ENCODE peak calls at places on chromosomes 4 and X, in four cellular contexts. M is sciatic nerve; E is H4; F is activated CD4-positive, alpha-beta T cell treated with anti-CD3 and anti-CD28 coated beads for 24 hours. C is an unnamed sample.

GRCh38 chrX:53682885-53683555 is 3.5 kb downstream of the HUWE1 start:
- DNase-seq in F (peak), E (peak), M (no peak), C (peak)

GRCh38 chrX:40402771-40403533 is 177.8 kb upstream of the ATP6AP2 start:
- DNase-seq in E (peak), M (no peak), F (no peak), C (peak)

GRCh38 chrX:18753603-18754002 is 46.2 kb downstream of the PPEF1 start:
- DNase-seq in F (no peak), E (no peak), M (no peak), C (no peak)

GRCh38 chr4:122219356-122219755 is 67.2 kb downstream of the BLTP1 start:
- DNase-seq in E (no peak), M (no peak), F (no peak), C (no peak)

GRCh38 chr4:7384003-7384928 is 50.5 kb downstream of the PSAPL1 start:
- DNase-seq in M (peak), F (no peak), E (no peak), C (no peak)

GRCh38 chr4:119542575-119542974 is 86.0 kb downstream of the PDE5A start:
- DNase-seq in E (no peak), M (no peak), F (no peak), C (no peak)

GRCh38 chr4:26751838-26752237 is 108.8 kb upstream of the STIM2 start:
- DNase-seq in M (no peak), E (no peak), F (no peak), C (no peak)

GRCh38 chr4:83757121-83757621 is 221.3 kb downstream of the GPAT3 start:
- DNase-seq in M (no peak), F (no peak), E (no peak), C (no peak)

GRCh38 chrX:10512258-10512657 is 108.1 kb downstream of the MID1 start:
- DNase-seq in F (no peak), E (no peak), M (no peak), C (no peak)

GRCh38 chr4:57064811-57065711 is 45.1 kb downstream of the IGFBP7 start:
- DNase-seq in M (peak), E (peak), F (no peak), C (peak)

GRCh38 chr4:168857546-168858314 is 152.3 kb downstream of the CBR4 start:
- DNase-seq in E (peak), F (no peak), M (no peak), C (no peak)

GRCh38 chr4:26116057-26116456 is 202.0 kb downstream of the SMIM20 start:
- DNase-seq in F (no peak), E (no peak), M (no peak), C (no peak)

GRCh38 chrX:53195401-53195800 is 29.6 kb downstream of the KDM5C start:
- DNase-seq in E (no peak), M (no peak), F (no peak), C (no peak)

GRCh38 chr4:107931775-107932321 is 499 bp downstream of the CYP2U1 start:
- DNase-seq in F (no peak), M (peak), E (no peak), C (peak)

GRCh38 chr4:28482580-28482979 is 1621.9 kb downstream of the STIM2 start:
- DNase-seq in E (no peak), F (no peak), M (no peak), C (no peak)

GRCh38 chrX:85243761-85244410 is at the start of the genes SATL1 and ZNF711:
- DNase-seq in F (no peak), E (peak), M (no peak), C (no peak)

GRCh38 chr4:99390060-99390459 is 37.5 kb upstream of the ADH1C start:
- DNase-seq in M (no peak), E (no peak), F (no peak), C (no peak)

GRCh38 chr4:185792384-185793146 is 19.4 kb downstream of the SORBS2 start:
- DNase-seq in E (peak), F (no peak), M (no peak), C (no peak)

GRCh38 chr4:156889616-156890594 is 81.7 kb downstream of the PDGFC start:
- DNase-seq in M (no peak), F (no peak), E (no peak), C (peak)

GRCh38 chr4:95048296-95048695 is 290.5 kb downstream of the BMPR1B start:
- DNase-seq in E (no peak), M (no peak), F (no peak), C (no peak)

GRCh38 chr4:151646322-151646721 is 114.5 kb downstream of the GATB start:
- DNase-seq in E (no peak), M (no peak), F (no peak), C (no peak)

GRCh38 chr4:1746919-1747602 is 25.7 kb downstream of the TACC3 start:
- DNase-seq in E (no peak), M (no peak), F (no peak), C (no peak)

GRCh38 chr4:24394041-24394440 is 190.3 kb downstream of the DHX15 start:
- DNase-seq in E (peak), M (no peak), F (no peak), C (no peak)

GRCh38 chr4:54659213-54660144 is 1.7 kb downstream of the KIT start:
- DNase-seq in E (no peak), M (no peak), F (no peak), C (no peak)

GRCh38 chr4:113116414-113117345 is 67.2 kb downstream of the ANK2 start:
- DNase-seq in M (no peak), F (no peak), E (no peak), C (no peak)

GRCh38 chr4:79652232-79652631 is 244.2 kb upstream of the GK2 start:
- DNase-seq in E (peak), F (no peak), M (no peak), C (no peak)

GRCh38 chr4:40193018-40193571 is 3.7 kb upstream of the RHOH start:
- DNase-seq in E (no peak), F (no peak), M (no peak), C (no peak)

GRCh38 chrX:151899622-151900021 is 13.1 kb upstream of the MAGEA4 start:
- DNase-seq in F (no peak), E (no peak), M (no peak), C (no peak)

GRCh38 chr4:153025402-153025801 is 89.3 kb downstream of the FHDC1 start:
- DNase-seq in F (no peak), E (no peak), M (no peak), C (no peak)

GRCh38 chrX:103440621-103441020 is 64.3 kb downstream of the BEX3 start:
- DNase-seq in F (no peak), M (no peak), E (no peak), C (no peak)

GRCh38 chrX:39247536-39247935 is 446.3 kb downstream of the MID1IP1 start:
- DNase-seq in E (no peak), F (no peak), M (no peak), C (no peak)